ENCODE peak calls at places on chromosomes 13 and 19, in five cellular contexts. Q, N, L, E and J are unnamed samples. For H3K9me3, the result is how much of the 10 kb centered on the place peaks cover.

GRCh38 chr13:58254961-58255360 is 623.4 kb downstream of the PCDH17 start:
- DNase-seq in Q (no peak), N (no peak), L (no peak), E (no peak), J (no peak)

GRCh38 chr13:110944121-110944967 is 29.5 kb upstream of the ANKRD10 start:
- DNase-seq in Q (no peak), N (peak), L (peak), E (no peak), J (peak)

GRCh38 chr19:4067396-4068057 is 828 bp upstream of the ZBTB7A start:
- DNase-seq in Q (no peak), N (no peak), L (peak), E (peak), J (no peak)

GRCh38 chr13:112895521-112896465 is 73.2 kb upstream of the MCF2L start:
- DNase-seq in Q (no peak), N (no peak), L (no peak), E (peak), J (no peak)

GRCh38 chr13:27298849-27299248 is 28.2 kb downstream of the RASL11A start:
- DNase-seq in Q (no peak), N (no peak), L (no peak), E (no peak), J (no peak)

GRCh38 chr13:43122706-43123268 is 99.4 kb downstream of the DNAJC15 start:
- DNase-seq in Q (no peak), N (no peak), L (no peak), E (no peak), J (no peak)

GRCh38 chr13:41327994-41328778 is 17.1 kb downstream of the NAA16 start:
- DNase-seq in Q (no peak), N (no peak), L (peak), E (no peak), J (no peak)

GRCh38 chr19:7373862-7374261 is 25.1 kb downstream of the ARHGEF18 start:
- DNase-seq in Q (no peak), N (no peak), L (no peak), E (no peak), J (peak)

GRCh38 chr13:89401209-89401810 is 1730.1 kb downstream of the SLITRK5 start:
- DNase-seq in Q (no peak), N (no peak), L (peak), E (no peak), J (no peak)

GRCh38 chr13:58324130-58324529 is 692.6 kb downstream of the PCDH17 start:
- DNase-seq in Q (no peak), N (no peak), L (no peak), E (no peak), J (no peak)

GRCh38 chr13:23025848-23026608 is 154.8 kb upstream of the SGCG start:
- DNase-seq in Q (no peak), N (no peak), L (no peak), E (no peak), J (no peak)

GRCh38 chr13:105979131-105979530 is 556.3 kb downstream of the EFNB2 start:
- DNase-seq in Q (no peak), N (no peak), L (no peak), E (no peak), J (no peak)

GRCh38 chr19:54248016-54248601 is 5.5 kb upstream of the LILRA6 start:
- DNase-seq in Q (peak), N (no peak), L (peak), E (peak), J (peak)

GRCh38 chr13:109761695-109762094 is 24.7 kb downstream of the IRS2 start:
- DNase-seq in Q (no peak), N (no peak), L (no peak), E (no peak), J (no peak)

GRCh38 chr13:36750946-36751345 is 68.1 kb upstream of the RFXAP start:
- DNase-seq in Q (no peak), N (no peak), L (no peak), E (no peak), J (no peak)

GRCh38 chr13:97125810-97126738 is 96.1 kb upstream of the MBNL2 start:
- DNase-seq in Q (no peak), N (no peak), L (no peak), E (no peak), J (no peak)

GRCh38 chr13:98858206-98858605 is 105.7 kb upstream of the SLC15A1 start:
- DNase-seq in Q (no peak), N (no peak), L (no peak), E (no peak), J (no peak)

GRCh38 chr19:46906221-46906620 is 45.4 kb downstream of the ARHGAP35 start:
- DNase-seq in Q (no peak), N (no peak), L (no peak), E (no peak), J (no peak)

GRCh38 chr19:11699931-11700794 is 38.6 kb downstream of the ZNF823 start:
- DNase-seq in Q (no peak), N (no peak), L (peak), E (no peak), J (no peak)

GRCh38 chr13:28542804-28543203 is 47.9 kb upstream of the FLT1 start:
- DNase-seq in Q (no peak), N (no peak), L (no peak), E (no peak), J (no peak)

GRCh38 chr19:46546194-46546896 is 50.7 kb upstream of the PNMA8B start:
- DNase-seq in Q (peak), N (peak), L (peak), E (peak), J (peak)

GRCh38 chr13:28145049-28145448 is 6.7 kb downstream of the PAN3 start:
- DNase-seq in Q (no peak), N (no peak), L (no peak), E (no peak), J (no peak)

GRCh38 chr13:41060723-41061074 is 610 bp upstream of the WBP4 start:
- DNase-seq in Q (peak), N (peak), L (peak), E (peak), J (peak)

GRCh38 chr13:84654654-84655244 is 772.5 kb upstream of the SLITRK1 start:
- DNase-seq in Q (no peak), N (no peak), L (no peak), E (no peak), J (no peak)

GRCh38 chr19:10395003-10395402 is 8.3 kb downstream of the CDC37 start:
- DNase-seq in Q (no peak), N (no peak), L (no peak), E (no peak), J (no peak)

GRCh38 chr19:41386442-41386841 is 10.1 kb downstream of the TMEM91 start:
- DNase-seq in Q (no peak), N (no peak), L (no peak), E (no peak), J (no peak)

GRCh38 chr13:72180253-72180952 is 313.4 kb upstream of the DACH1 start:
- DNase-seq in Q (no peak), N (no peak), L (no peak), E (no peak), J (no peak)

GRCh38 chr19:8251025-8251472 is 41.9 kb downstream of the CERS4 start:
- DNase-seq in Q (peak), N (peak), L (no peak), E (no peak), J (peak)

GRCh38 chr19:12721656-12722565 is 1.8 kb downstream of the TNPO2 start:
- DNase-seq in Q (peak), N (peak), L (peak), E (peak), J (peak)

GRCh38 chr13:74298912-74299311 is 164.7 kb upstream of the KLF12 start:
- DNase-seq in Q (no peak), N (no peak), L (no peak), E (no peak), J (no peak)

GRCh38 chr19:4267101-4267900 is 11.8 kb upstream of the SHD start:
- DNase-seq in Q (peak), N (peak), L (peak), E (peak), J (peak)

GRCh38 chr13:27171244-27171829 is at the start of gene USP12:
- DNase-seq in Q (peak), N (no peak), L (peak), E (no peak), J (peak)

DNA sequence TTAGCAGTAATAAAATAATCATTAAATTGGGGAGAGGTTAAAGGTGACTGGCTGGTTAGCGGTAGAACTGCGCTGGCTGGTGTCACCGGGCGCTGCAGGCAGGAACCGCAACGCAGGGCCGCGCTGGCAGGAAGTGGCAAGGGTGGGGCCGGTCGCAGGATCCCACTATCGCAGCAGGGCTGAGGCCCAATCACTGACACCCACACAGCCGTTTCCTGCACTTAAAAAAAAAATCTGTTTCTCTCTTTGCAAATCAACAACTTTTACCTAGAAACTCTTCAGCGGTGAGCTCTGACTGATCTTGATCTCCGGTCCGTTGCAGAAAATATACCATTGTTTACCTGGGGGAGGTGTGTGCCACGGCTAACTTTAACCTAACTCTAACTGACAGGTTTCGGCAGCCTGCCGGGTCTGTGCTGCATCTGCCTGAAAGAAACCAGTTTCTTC is 46.9 kb downstream of the KLF2 start:
- DNase-seq in Q (no peak), N (peak), L (no peak), E (peak), J (peak)
- TF ChIP-seq POLR2AphosphoS5 in Q (no peak), N (peak), L (no peak), E (peak), J (peak)

DNA sequence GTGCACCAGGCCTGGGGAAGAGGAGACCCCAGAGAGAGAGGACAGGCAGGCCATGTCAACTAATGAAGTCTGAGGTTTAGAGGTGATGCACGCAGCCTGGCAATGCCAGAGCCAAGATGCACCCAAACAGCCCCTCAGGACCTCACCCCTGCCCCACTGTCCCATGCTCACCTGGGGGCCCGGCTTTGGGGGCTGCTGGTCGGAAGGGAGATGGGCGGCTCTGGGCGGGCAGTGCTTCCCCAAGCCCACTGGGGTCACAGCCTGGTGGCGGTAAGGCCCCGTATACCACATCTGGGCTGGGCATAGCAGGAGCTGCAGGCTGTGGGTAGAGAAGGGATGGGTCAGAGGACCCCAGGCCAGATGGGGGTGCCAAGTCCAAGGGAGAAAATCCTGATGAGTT is 8.6 kb upstream of the TMEM161A start:
- DNase-seq in Q (no peak), N (no peak), L (no peak), E (no peak), J (no peak)
- H3K27ac ChIP-seq in Q (no peak), N (no peak), L (no peak), E (no peak), J (no peak)

GRCh38 chr19:21908066-21908465 is 72.1 kb upstream of the ZNF43 start:
- DNase-seq in Q (no peak), N (no peak), L (no peak), E (no peak), J (no peak)
- H3K9me3 ChIP-seq in Q (under half), N (under half), L (under half), E (under half), J (under half)

GRCh38 chr19:1396768-1397679 is 4.3 kb downstream of the GAMT start:
- DNase-seq in Q (no peak), N (no peak), L (no peak), E (no peak), J (no peak)

GRCh38 chr19:1394252-1395193 is 6.8 kb downstream of the GAMT start:
- DNase-seq in Q (no peak), N (peak), L (no peak), E (no peak), J (no peak)

GRCh38 chr19:1397838-1398237 is 3.5 kb downstream of the GAMT start:
- DNase-seq in Q (no peak), N (no peak), L (no peak), E (no peak), J (no peak)

GRCh38 chr19:1395194-1396018 is 5.9 kb downstream of the GAMT start:
- DNase-seq in Q (no peak), N (peak), L (no peak), E (no peak), J (no peak)

DNA sequence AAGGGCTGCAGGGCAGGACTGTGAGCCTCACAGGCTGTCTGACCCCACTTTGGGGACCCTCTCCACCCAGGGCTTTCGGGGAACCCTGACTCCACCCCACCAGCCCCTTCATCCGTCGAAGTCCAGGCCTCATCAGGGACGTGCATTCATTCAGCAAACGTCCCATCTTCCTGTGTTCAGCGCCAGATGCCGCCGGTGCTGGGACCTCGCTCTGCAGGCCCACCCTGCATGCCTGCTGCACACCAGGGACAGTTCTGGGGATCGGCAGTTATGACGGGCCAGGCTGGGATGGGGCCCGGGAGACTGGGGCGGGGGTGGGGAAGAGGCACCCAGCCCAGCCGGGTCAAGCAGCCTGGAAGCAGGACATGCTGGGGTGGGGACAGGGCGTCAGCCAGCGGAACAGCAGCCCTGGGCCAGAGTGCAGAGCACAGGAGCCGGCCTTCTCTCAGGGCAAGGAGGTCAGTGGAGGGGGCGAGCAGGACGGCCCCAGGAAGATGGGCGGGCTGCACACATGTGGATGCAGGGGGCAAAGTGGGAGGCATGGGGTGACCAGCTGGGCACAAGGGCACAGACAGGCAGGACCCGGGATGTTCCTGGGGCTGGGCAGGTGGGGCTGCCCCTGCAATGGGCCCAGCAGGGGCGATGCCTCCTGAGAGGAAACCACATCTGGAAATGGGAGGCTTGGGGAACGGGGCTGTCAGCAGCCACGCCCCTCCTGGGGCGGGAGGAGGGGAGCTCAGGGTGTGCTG is 5.1 kb downstream of the GAMT start:
- DNase-seq in Q (no peak), N (no peak), L (no peak), E (no peak), J (no peak)
- TF ChIP-seq POLR2AphosphoS5 in Q (no peak), N (no peak), L (no peak), E (no peak), J (no peak)

DNA sequence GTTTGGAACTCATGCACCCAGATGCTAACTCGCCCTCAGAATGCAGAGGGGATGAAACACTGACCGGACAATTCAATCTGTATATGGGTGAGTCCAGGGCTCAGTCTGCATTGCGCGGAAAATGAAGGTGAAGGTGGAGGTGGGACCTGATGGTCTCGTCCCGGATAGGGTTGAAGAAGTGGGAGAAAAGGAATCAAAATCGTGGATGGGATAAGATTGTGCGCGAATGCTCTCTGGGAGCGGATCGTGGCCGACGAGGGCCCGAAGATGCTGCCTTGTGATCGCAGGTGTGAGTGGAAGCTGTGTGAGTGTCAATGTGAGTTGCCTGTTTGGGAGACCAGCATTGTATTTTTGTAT is 594 bp upstream of the ZNF850 start:
- DNase-seq in Q (no peak), N (no peak), L (no peak), E (no peak), J (no peak)
- H3K27ac ChIP-seq in Q (peak), N (no peak), L (no peak), E (peak), J (peak)

GRCh38 chr19:36987091-36987490 is 71.0 kb downstream of the ZNF568 start:
- DNase-seq in Q (no peak), N (no peak), L (no peak), E (no peak), J (no peak)

GRCh38 chr19:36986131-36986530 is 70.0 kb downstream of the ZNF568 start:
- DNase-seq in Q (no peak), N (no peak), L (no peak), E (no peak), J (no peak)

GRCh38 chr19:36986601-36987000 is 70.5 kb downstream of the ZNF568 start:
- DNase-seq in Q (no peak), N (no peak), L (no peak), E (no peak), J (no peak)
- H3K9me3 ChIP-seq in Q (under half), N (under half), L (under half), E (half or more), J (under half)

GRCh38 chr19:1862424-1863307 is 713 bp downstream of the KLF16 start:
- DNase-seq in Q (no peak), N (no peak), L (no peak), E (peak), J (peak)
- TF ChIP-seq POLR2AphosphoS5 in Q (no peak), N (no peak), L (peak), E (no peak), J (no peak)

DNA sequence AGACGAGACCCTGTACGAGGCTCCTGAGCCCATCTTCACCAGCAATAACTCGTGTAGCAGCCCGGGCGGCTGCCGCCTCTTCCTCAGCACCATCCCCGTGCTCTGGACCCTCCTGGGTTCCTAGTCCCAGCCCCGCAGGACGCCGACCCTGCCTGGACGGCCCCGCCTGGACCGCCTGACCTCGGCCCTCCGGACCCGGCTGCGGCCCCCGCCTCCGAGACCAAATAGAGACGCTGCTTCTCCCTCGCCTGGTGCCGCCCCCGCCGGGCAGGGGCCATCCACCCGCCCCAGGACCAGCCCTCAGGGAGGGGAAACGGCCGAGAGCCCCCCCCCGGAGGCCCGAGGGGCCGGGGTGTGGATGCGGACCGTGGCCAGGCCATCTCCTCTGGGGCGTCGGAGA is 14.1 kb downstream of the EFNA2 start:
- DNase-seq in Q (no peak), N (no peak), L (no peak), E (no peak), J (no peak)
- H3K27ac ChIP-seq in Q (no peak), N (no peak), L (no peak), E (no peak), J (no peak)

DNA sequence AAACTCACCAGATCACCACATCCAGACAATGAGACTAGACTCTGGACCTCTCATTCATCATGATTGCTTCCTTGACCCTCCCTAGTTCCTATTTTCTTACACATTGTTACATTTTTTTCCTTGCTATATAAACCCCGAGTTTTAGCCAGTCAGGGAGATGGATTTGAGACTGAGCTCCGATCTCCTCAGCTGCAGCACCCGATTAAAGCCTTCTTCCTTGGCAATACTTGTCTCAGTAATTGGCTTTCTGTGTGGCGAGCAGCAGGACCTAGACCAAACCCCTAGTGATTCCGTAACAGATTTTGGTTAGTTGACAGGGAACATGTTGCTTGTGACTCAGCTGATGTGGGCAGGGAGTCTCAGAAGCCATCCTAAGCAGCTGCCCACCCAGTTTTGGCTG is 44.0 kb downstream of the SUCLA2 start:
- DNase-seq in Q (no peak), N (no peak), L (no peak), E (no peak), J (no peak)
- H3K9me3 ChIP-seq in Q (under half), N (under half), L (under half), E (half or more), J (under half)

GRCh38 chr19:34507414-34508067 is 26.0 kb downstream of the WTIP start:
- DNase-seq in Q (peak), N (no peak), L (no peak), E (no peak), J (no peak)
- TF ChIP-seq POLR2AphosphoS5 in Q (no peak), N (no peak), L (no peak), E (no peak), J (no peak)